ENCODE peak calls at places on chromosomes 6 and 20, in eight cellular contexts. C is cardiac muscle cell; L is AG04450; V is HFF-Myc; R is CD8-positive, alpha-beta T cell; W is kidney epithelial cell; P is astrocyte of the cerebellum; Q is bronchial epithelial cell. X is an unnamed sample.

GRCh38 chr20:44896583-44896982 is 11.1 kb downstream of the YWHAB start:
- DNase-seq in C (peak; percentile 69), L (no peak), V (no peak), R (no peak), W (no peak), P (no peak), Q (no peak), X (no peak)

GRCh38 chr6:102812242-102812641 is 1418.7 kb downstream of the GRIK2 start:
- DNase-seq in C (no peak), L (no peak), V (peak; percentile 1), R (no peak), W (no peak), P (no peak), Q (peak; percentile 81), X (no peak)

GRCh38 chr20:9458075-9458818 is 56.1 kb upstream of the LAMP5 start:
- DNase-seq in C (peak; percentile 11), L (no peak), V (no peak), R (no peak), W (no peak), P (no peak), Q (peak; percentile 80), X (no peak)

GRCh38 chr6:9401936-9402335 is 966.6 kb upstream of the SLC35B3 start:
- DNase-seq in C (no peak), L (no peak), V (no peak), R (no peak), W (no peak), P (no peak), Q (no peak), X (no peak)

GRCh38 chr6:65448806-65449397 is 258.1 kb downstream of the EYS start:
- DNase-seq in C (no peak), L (no peak), V (no peak), R (no peak), W (no peak), P (no peak), Q (no peak), X (no peak)

GRCh38 chr6:21479140-21479539 is 114.4 kb upstream of the SOX4 start:
- DNase-seq in C (peak; percentile 90), L (no peak), V (no peak), R (no peak), W (no peak), P (peak; percentile 6), Q (peak; percentile 5), X (no peak)

GRCh38 chr6:80148220-80148619 is 41.7 kb downstream of the BCKDHB start:
- DNase-seq in C (no peak), L (no peak), V (no peak), R (no peak), W (no peak), P (no peak), Q (no peak), X (no peak)

GRCh38 chr6:4413073-4413472 is 277.7 kb upstream of the ECI2 start:
- DNase-seq in C (peak; percentile 62), L (peak; percentile 16), V (peak; percentile 5), R (no peak), W (no peak), P (no peak), Q (no peak), X (no peak)

GRCh38 chr6:141685416-141685815 is 447.3 kb upstream of the GJE1 start:
- DNase-seq in C (no peak), L (no peak), V (no peak), R (no peak), W (no peak), P (no peak), Q (peak; percentile 11), X (no peak)

GRCh38 chr6:119479860-119480655 is 130.5 kb upstream of the MAN1A1 start:
- DNase-seq in C (peak; percentile 86), L (no peak), V (no peak), R (no peak), W (no peak), P (peak; percentile 12), Q (peak; percentile 68), X (peak; percentile 12)

GRCh38 chr20:32965115-32965514 is 39.1 kb downstream of the SUN5 start:
- DNase-seq in C (no peak), L (no peak), V (no peak), R (no peak), W (no peak), P (no peak), Q (no peak), X (no peak)

GRCh38 chr20:48711696-48712464 is 115.9 kb downstream of the PREX1 start:
- DNase-seq in C (no peak), L (no peak), V (no peak), R (no peak), W (no peak), P (no peak), Q (no peak), X (no peak)

GRCh38 chr6:105591053-105591452 is 188.2 kb upstream of the PREP start:
- DNase-seq in C (peak; percentile 15), L (no peak), V (no peak), R (no peak), W (no peak), P (no peak), Q (peak; percentile 89), X (no peak)

GRCh38 chr6:135212020-135212806 is 31.1 kb downstream of the MYB start:
- DNase-seq in C (no peak), L (no peak), V (peak; percentile 12), R (peak; percentile 4), W (no peak), P (no peak), Q (peak; percentile 62), X (no peak)

GRCh38 chr6:111981441-111981840 is 72.5 kb upstream of the CCN6 start:
- DNase-seq in C (no peak), L (no peak), V (no peak), R (no peak), W (no peak), P (no peak), Q (no peak), X (no peak)

GRCh38 chr20:62063981-62064787 is 1.5 kb downstream of the TAF4 start:
- DNase-seq in C (no peak), L (no peak), V (no peak), R (no peak), W (no peak), P (no peak), Q (no peak), X (no peak)

GRCh38 chr20:53768329-53768728 is 174.7 kb upstream of the ZNF217 start:
- DNase-seq in C (no peak), L (no peak), V (no peak), R (no peak), W (no peak), P (no peak), Q (no peak), X (no peak)

GRCh38 chr20:64109390-64109747 is 2.0 kb upstream of the NPBWR2 start:
- DNase-seq in C (no peak), L (no peak), V (no peak), R (no peak), W (no peak), P (no peak), Q (no peak), X (no peak)

GRCh38 chr6:81909162-81909561 is 156.7 kb upstream of the TENT5A start:
- DNase-seq in C (no peak), L (no peak), V (no peak), R (no peak), W (peak; percentile 5), P (no peak), Q (no peak), X (no peak)

GRCh38 chr20:917416-917815 is 1.3 kb upstream of the ANGPT4 start:
- DNase-seq in C (no peak), L (no peak), V (no peak), R (no peak), W (no peak), P (no peak), Q (no peak), X (no peak)

DNA sequence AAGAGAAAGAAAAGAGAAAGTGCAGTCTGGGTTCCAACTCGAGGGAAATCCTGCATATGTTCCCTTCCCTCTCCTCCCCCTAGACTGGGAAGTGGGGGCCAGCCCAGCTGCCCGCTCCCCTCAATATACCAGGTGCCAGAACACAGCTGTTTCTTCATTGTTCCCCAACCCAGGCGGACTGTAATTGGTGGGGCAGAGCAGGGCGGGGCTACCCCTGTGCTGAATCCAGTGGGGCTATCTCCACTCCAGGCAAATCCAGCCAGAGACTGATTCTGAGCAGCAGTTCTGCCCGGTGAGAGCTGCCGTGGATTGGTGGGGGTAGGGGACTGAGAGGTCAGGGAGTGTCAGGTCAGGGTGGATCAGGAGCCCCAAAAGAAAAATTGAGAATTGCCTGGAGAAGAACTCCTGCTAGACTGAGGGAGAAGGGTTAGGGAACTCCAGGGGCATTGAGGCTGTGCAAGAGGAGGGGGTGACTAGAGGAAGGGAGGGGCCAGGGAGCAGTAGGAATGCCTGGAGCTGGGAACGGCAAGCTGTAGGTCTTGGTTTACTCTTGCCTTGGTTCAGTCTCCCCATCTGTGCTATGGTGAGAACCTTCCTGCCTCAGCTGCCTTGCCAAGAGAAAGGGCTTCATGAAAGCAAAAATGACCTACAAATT is at the start of gene MYMX:
- DNase-seq in C (no peak), L (no peak), V (no peak), R (no peak), W (no peak), P (no peak), Q (no peak), X (no peak)
- H3K4me3 ChIP-seq in C (no peak within 1 kb of the TSS), L (no peak within 1 kb of the TSS), V (no peak within 1 kb of the TSS), R (no peak within 1 kb of the TSS), W (no peak within 1 kb of the TSS), P (no peak within 1 kb of the TSS), Q (no peak within 1 kb of the TSS), X (no peak within 1 kb of the TSS)

GRCh38 chr6:150016324-150017185 is 8.8 kb downstream of the RAET1L start:
- DNase-seq in C (peak; percentile 74), L (peak; percentile 15), V (peak; percentile 16), R (peak; percentile 58), W (no peak), P (peak; percentile 45), Q (peak; percentile 59), X (no peak)
- TF ChIP-seq CTCF in C (peak; percentile 48), L (peak; percentile 56), V (peak; percentile 48), R (peak; percentile 70), W (peak; percentile 43), P (peak; percentile 49), Q (peak; percentile 42), X (peak; percentile 54)

DNA sequence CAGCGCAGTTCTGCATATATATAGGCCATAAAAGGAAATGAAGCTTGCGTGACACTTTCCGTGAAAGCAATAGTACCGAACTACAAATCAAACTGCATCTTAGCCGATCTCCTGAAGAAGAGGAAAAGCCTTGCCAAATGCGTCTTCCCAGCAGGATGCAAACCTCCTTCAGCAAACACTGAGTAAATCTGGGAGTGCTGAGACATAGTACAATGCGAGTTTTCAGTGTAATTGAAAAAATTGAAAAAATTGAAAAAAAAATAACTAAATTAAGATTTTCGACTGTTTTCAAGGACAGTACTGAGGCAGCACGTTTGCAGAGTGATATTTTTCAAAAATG is 13.4 kb downstream of the RPP21 start:
- DNase-seq in C (peak; percentile 8), L (no peak), V (no peak), R (no peak), W (no peak), P (no peak), Q (no peak), X (no peak)
- H3K4me3 ChIP-seq in C (peak overlapping the region; percentile 29), L (no peak overlapping the region), V (no peak overlapping the region), R (no peak overlapping the region), W (no peak overlapping the region), P (peak overlapping the region; percentile 35), Q (no peak overlapping the region), X (no peak overlapping the region)

DNA sequence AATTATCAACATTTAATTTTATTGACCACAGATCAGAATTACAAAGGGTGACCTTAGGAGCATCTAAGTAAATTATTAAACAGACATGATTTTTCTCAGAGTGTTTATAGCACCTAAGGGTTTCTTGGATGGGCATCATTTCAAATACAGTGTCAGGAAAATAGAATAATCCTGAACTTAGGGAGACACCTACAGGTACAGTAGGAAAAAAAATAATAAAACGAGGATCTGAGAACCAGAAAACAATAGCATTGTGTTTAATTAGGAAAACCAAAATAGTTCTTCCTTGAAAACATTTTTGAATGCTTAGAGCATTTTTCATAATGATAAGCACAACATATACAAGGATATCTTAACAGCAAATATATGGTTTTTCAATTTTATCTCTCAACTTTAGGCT is 39.2 kb downstream of the MMUT start:
- DNase-seq in C (peak; percentile 53), L (no peak), V (no peak), R (no peak), W (no peak), P (no peak), Q (peak; percentile 37), X (no peak)
- TF ChIP-seq CTCF in C (peak; percentile 19), L (no peak), V (no peak), R (no peak), W (no peak), P (no peak), Q (peak; percentile 12), X (peak; percentile 33)

X was measured in epithelial cell of proximal tubule.